ENCODE peak calls at places on chromosomes 13 and 19, in six cellular contexts. I, C, Y, R, A and P are unnamed samples.
A peak's percentile ranks its signal among the peaks of the same experiment; 100 is the strongest.

GRCh38 chr13:28621439-28621838 is 37.5 kb upstream of the POMP start:
- DNase-seq in I (no peak), C (no peak), Y (no peak), R (no peak), A (no peak), P (no peak)

GRCh38 chr19:18392417-18392816 is 5.0 kb downstream of the LRRC25 start:
- DNase-seq in I (no peak), C (no peak), Y (no peak), R (no peak), A (no peak), P (no peak)

GRCh38 chr13:110819203-110820014 is 95.5 kb downstream of the ANKRD10 start:
- DNase-seq in I (peak; percentile 68), C (peak; percentile 66), Y (peak; percentile 20), R (peak; percentile 57), A (peak; percentile 70), P (peak; percentile 48)

GRCh38 chr13:77084755-77085154 is 57.8 kb upstream of the FBXL3 start:
- DNase-seq in I (no peak), C (no peak), Y (no peak), R (no peak), A (no peak), P (no peak)

GRCh38 chr13:47908200-47908902 is 92.7 kb downstream of the SUCLA2 start:
- DNase-seq in I (no peak), C (no peak), Y (no peak), R (no peak), A (no peak), P (no peak)

GRCh38 chr19:35495107-35496064 is 5.1 kb upstream of the KRTDAP start:
- DNase-seq in I (peak; percentile 45), C (peak; percentile 74), Y (peak; percentile 54), R (peak; percentile 39), A (peak; percentile 47), P (peak; percentile 31)

GRCh38 chr13:98853791-98854191 is 101.3 kb upstream of the SLC15A1 start:
- DNase-seq in I (no peak), C (peak; percentile 37), Y (no peak), R (no peak), A (no peak), P (no peak)

GRCh38 chr13:83878691-83879410 is 3.4 kb downstream of the SLITRK1 start:
- DNase-seq in I (no peak), C (no peak), Y (no peak), R (no peak), A (no peak), P (no peak)